ENCODE peak calls at places on chromosome X, in ten cellular contexts. M is Jurkat, Clone E6-1; O is CD4-positive, CD25-positive, alpha-beta regulatory T cell; L is aorta; D is breast epithelium; K is astrocyte; E is CD8-positive, alpha-beta T cell; S is AG04449; Y is tibial artery; V is AG09309. G is an unnamed sample.

GRCh38 chrX:16185725-16186136 is 18.4 kb downstream of the MAGEB17 start:
- DNase-seq in M (no peak), O (peak; percentile 8), L (peak; percentile 30), D (no peak), K (peak; percentile 88), E (no peak), S (peak; percentile 44), Y (no peak), V (peak; percentile 63), G (no peak)

GRCh38 chrX:148422531-148422930 is 77.9 kb upstream of the AFF2 start:
- DNase-seq in M (no peak), O (no peak), L (no peak), D (no peak), K (peak; percentile 26), E (no peak), S (no peak), Y (no peak), V (no peak), G (no peak)

GRCh38 chrX:18886344-18887161 is 97.4 kb downstream of the PHKA2 start:
- DNase-seq in M (no peak), O (peak; percentile 68), L (peak; percentile 86), D (peak; percentile 58), K (peak; percentile 26), E (peak; percentile 67), S (no peak), Y (peak; percentile 91), V (no peak), G (peak; percentile 84)

GRCh38 chrX:149829751-149830191 is 48.0 kb downstream of the MAGEA9 start:
- DNase-seq in M (no peak), O (no peak), L (no peak), D (no peak), K (peak; percentile 68), E (no peak), S (no peak), Y (no peak), V (peak; percentile 1), G (no peak)

GRCh38 chrX:47191331-47191730 is 2.3 kb upstream of the UBA1 start:
- DNase-seq in M (peak; percentile 60), O (peak; percentile 76), L (peak; percentile 48), D (no peak), K (no peak), E (peak; percentile 57), S (no peak), Y (no peak), V (no peak), G (no peak)

GRCh38 chrX:131633285-131633917 is 89.5 kb downstream of the OR13H1 start:
- DNase-seq in M (peak; percentile 30), O (peak; percentile 47), L (no peak), D (no peak), K (peak; percentile 14), E (peak; percentile 58), S (no peak), Y (no peak), V (peak; percentile 13), G (no peak)

GRCh38 chrX:18348047-18348446 is 6.4 kb downstream of the SCML2 start:
- DNase-seq in M (no peak), O (no peak), L (no peak), D (no peak), K (peak; percentile 12), E (no peak), S (no peak), Y (no peak), V (no peak), G (no peak)

GRCh38 chrX:118983513-118983912 is 9.1 kb downstream of the LONRF3 start:
- DNase-seq in M (no peak), O (no peak), L (no peak), D (no peak), K (no peak), E (no peak), S (no peak), Y (no peak), V (no peak), G (no peak)

GRCh38 chrX:45801554-45801953 is 600.9 kb upstream of the DIPK2B start:
- DNase-seq in M (no peak), O (peak; percentile 48), L (no peak), D (no peak), K (no peak), E (no peak), S (no peak), Y (no peak), V (no peak), G (no peak)

GRCh38 chrX:139049455-139049854 is 337.9 kb upstream of the FGF13 start:
- DNase-seq in M (no peak), O (no peak), L (no peak), D (no peak), K (peak; percentile 50), E (no peak), S (no peak), Y (no peak), V (no peak), G (no peak)

GRCh38 chrX:1223253-1223621 is 10.8 kb upstream of the CRLF2 start:
- DNase-seq in M (no peak), O (no peak), L (no peak), D (no peak), K (no peak), E (no peak), S (no peak), Y (no peak), V (no peak), G (no peak)

GRCh38 chrX:71215335-71215912 is 7.6 kb upstream of the GJB1 start:
- DNase-seq in M (no peak), O (no peak), L (no peak), D (no peak), K (no peak), E (no peak), S (no peak), Y (no peak), V (no peak), G (no peak)

GRCh38 chrX:47361538-47362511 is 8.6 kb upstream of the ZNF157 start:
- DNase-seq in M (peak; percentile 81), O (peak; percentile 56), L (peak; percentile 90), D (no peak), K (peak; percentile 97), E (no peak), S (peak; percentile 88), Y (peak; percentile 89), V (peak; percentile 79), G (peak; percentile 74)

GRCh38 chrX:17067534-17067933 is 121.1 kb downstream of the REPS2 start:
- DNase-seq in M (no peak), O (no peak), L (no peak), D (no peak), K (no peak), E (no peak), S (no peak), Y (no peak), V (no peak), G (no peak)

GRCh38 chrX:18129694-18130093 is 91.0 kb downstream of the BEND2 start:
- DNase-seq in M (no peak), O (no peak), L (no peak), D (no peak), K (no peak), E (no peak), S (no peak), Y (no peak), V (no peak), G (no peak)

GRCh38 chrX:87583679-87584078 is 66.1 kb downstream of the KLHL4 start:
- DNase-seq in M (peak; percentile 0), O (peak; percentile 8), L (no peak), D (no peak), K (no peak), E (no peak), S (no peak), Y (no peak), V (no peak), G (no peak)

GRCh38 chrX:111634823-111635410 is 46.1 kb upstream of the ALG13 start:
- DNase-seq in M (no peak), O (no peak), L (no peak), D (no peak), K (no peak), E (no peak), S (no peak), Y (no peak), V (no peak), G (no peak)

GRCh38 chrX:153868576-153869472 is 17.1 kb downstream of the L1CAM start:
- DNase-seq in M (no peak), O (no peak), L (no peak), D (no peak), K (no peak), E (no peak), S (no peak), Y (no peak), V (no peak), G (no peak)

GRCh38 chrX:53715336-53715924 is 28.9 kb upstream of the HUWE1 start:
- DNase-seq in M (no peak), O (peak; percentile 16), L (no peak), D (no peak), K (no peak), E (no peak), S (no peak), Y (no peak), V (no peak), G (no peak)
- H3K4me3 ChIP-seq in M (peak overlapping the region; percentile 22), O (peak overlapping the region; percentile 83), L (no peak overlapping the region), D (no peak overlapping the region), K (no peak overlapping the region), E (peak overlapping the region; percentile 30), S (no peak overlapping the region), Y (no peak overlapping the region), V (no peak overlapping the region), G (no peak overlapping the region)

DNA sequence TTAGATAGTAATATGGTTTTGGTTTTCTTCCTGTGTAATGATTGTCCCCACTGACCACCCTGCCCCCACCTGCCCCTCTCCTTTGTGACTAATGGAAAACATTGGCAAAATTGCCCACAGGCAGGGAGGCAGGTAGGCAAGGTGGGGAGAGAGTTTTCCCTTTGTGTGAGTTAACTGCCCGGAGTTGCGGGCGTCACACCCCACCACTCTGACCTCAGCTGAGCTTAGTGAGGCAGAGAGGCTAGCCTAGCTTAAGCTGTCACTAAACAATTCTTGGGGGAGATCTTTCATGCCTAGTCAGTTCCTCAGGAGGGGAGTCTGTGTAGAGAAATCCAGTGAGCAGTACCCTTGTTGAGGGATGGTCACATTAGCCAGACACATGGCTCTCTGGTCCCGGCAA is 245.3 kb downstream of the BCOR start:
- DNase-seq in M (no peak), O (no peak), L (no peak), D (no peak), K (no peak), E (no peak), S (no peak), Y (no peak), V (no peak), G (no peak)
- H3K4me3 ChIP-seq in M (no peak overlapping the region), O (no peak overlapping the region), L (no peak overlapping the region), D (no peak overlapping the region), K (no peak overlapping the region), E (no peak overlapping the region), S (no peak overlapping the region), Y (no peak overlapping the region), V (no peak overlapping the region), G (no peak overlapping the region)

DNA sequence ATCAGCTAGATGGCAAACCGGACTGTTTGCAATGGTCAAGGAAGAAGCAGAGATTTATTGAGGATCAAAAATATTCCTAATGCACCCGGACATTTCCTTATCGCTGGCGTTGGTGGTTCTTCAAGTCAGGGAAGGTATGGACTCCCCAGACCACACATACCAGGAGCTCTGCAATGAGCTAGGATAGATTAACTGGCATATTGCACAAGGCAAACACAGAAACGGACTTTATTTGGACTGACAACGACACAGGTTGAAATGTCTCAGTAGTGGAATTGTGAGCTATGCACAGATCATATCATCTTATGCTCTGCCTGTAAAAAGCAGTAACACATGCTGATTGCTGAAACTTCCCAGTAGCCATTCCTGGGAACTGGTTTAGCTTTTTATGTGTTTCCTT is 1.7 kb downstream of the TSPAN7 start:
- DNase-seq in M (no peak), O (no peak), L (no peak), D (no peak), K (no peak), E (no peak), S (no peak), Y (no peak), V (no peak), G (no peak)
- H3K4me3 ChIP-seq in M (peak overlapping the region; percentile 82), O (no peak overlapping the region), L (no peak overlapping the region), D (peak overlapping the region; percentile 69), K (no peak overlapping the region), E (no peak overlapping the region), S (no peak overlapping the region), Y (peak overlapping the region; percentile 61), V (no peak overlapping the region), G (peak overlapping the region; percentile 55)

GRCh38 chrX:39689374-39690104 is 408.2 kb downstream of the BCOR start:
- DNase-seq in M (no peak), O (no peak), L (no peak), D (no peak), K (no peak), E (no peak), S (no peak), Y (no peak), V (no peak), G (no peak)
- H3K4me3 ChIP-seq in M (peak overlapping the region; percentile 40), O (no peak overlapping the region), L (no peak overlapping the region), D (peak overlapping the region; percentile 66), K (peak overlapping the region; percentile 28), E (no peak overlapping the region), S (peak overlapping the region; percentile 45), Y (peak overlapping the region; percentile 60), V (peak overlapping the region; percentile 11), G (peak overlapping the region; percentile 42)

G was measured in upper lobe of right lung.